ENCODE peak calls at places on chromosomes 3 and 15, in five cellular contexts. D, K, L, I and G are unnamed samples.

GRCh38 chr3:155230382-155230781 is 63.1 kb downstream of the STRIT1 start:
- DNase-seq in I (no peak), D (no peak), K (no peak), L (no peak), G (no peak)

GRCh38 chr15:74908635-74909034 is 2.0 kb upstream of the FAM219B start:
- DNase-seq in K (no peak), L (no peak), D (no peak), I (no peak), G (no peak)

GRCh38 chr3:196323723-196324122 is 5.7 kb upstream of the DYNLT2B start:
- DNase-seq in I (peak), K (no peak), D (no peak), L (no peak), G (no peak)

GRCh38 chr3:53196575-53197407 is 35.8 kb downstream of the PRKCD start:
- DNase-seq in D (peak), I (no peak), L (peak), K (no peak), G (no peak)

GRCh38 chr15:99333413-99333812 is 82.1 kb downstream of the LRRC28 start:
- DNase-seq in I (no peak), L (no peak), K (no peak), D (no peak), G (no peak)

GRCh38 chr15:88323468-88323867 is 66.9 kb upstream of the NTRK3 start:
- DNase-seq in L (no peak), I (no peak), K (no peak), D (peak), G (no peak)

GRCh38 chr3:174408310-174408709 is 450.8 kb upstream of the NAALADL2 start:
- DNase-seq in L (no peak), D (no peak), K (no peak), I (no peak), G (no peak)

GRCh38 chr3:82132210-82133069 is 371.0 kb upstream of the GBE1 start:
- DNase-seq in L (no peak), D (no peak), I (no peak), K (no peak), G (no peak)

GRCh38 chr3:124298951-124299350 is 307.0 kb upstream of the ROPN1 start:
- DNase-seq in L (peak), I (no peak), D (no peak), K (no peak), G (no peak)

GRCh38 chr15:85571780-85572179 is 191.4 kb downstream of the AKAP13 start:
- DNase-seq in L (no peak), D (no peak), K (no peak), I (no peak), G (no peak)

GRCh38 chr3:119918992-119919933 is 137.4 kb downstream of the NR1I2 start:
- DNase-seq in D (no peak), I (no peak), L (no peak), K (no peak), G (no peak)
- TF ChIP-seq CTCF in D (no peak), I (no peak), L (no peak), K (no peak), G (no peak)

GRCh38 chr3:150006774-150007173 is 36.1 kb upstream of the PFN2 start:
- DNase-seq in D (no peak), K (no peak), L (no peak), I (no peak), G (no peak)
- TF ChIP-seq CTCF in D (no peak), K (no peak), L (no peak), I (no peak), G (no peak)

GRCh38 chr15:70121656-70122297 is 24.1 kb upstream of the TLE3 start:
- DNase-seq in K (peak), D (no peak), I (no peak), L (no peak), G (no peak)
- TF ChIP-seq CTCF in K (no peak), D (no peak), I (no peak), L (peak), G (no peak)

DNA sequence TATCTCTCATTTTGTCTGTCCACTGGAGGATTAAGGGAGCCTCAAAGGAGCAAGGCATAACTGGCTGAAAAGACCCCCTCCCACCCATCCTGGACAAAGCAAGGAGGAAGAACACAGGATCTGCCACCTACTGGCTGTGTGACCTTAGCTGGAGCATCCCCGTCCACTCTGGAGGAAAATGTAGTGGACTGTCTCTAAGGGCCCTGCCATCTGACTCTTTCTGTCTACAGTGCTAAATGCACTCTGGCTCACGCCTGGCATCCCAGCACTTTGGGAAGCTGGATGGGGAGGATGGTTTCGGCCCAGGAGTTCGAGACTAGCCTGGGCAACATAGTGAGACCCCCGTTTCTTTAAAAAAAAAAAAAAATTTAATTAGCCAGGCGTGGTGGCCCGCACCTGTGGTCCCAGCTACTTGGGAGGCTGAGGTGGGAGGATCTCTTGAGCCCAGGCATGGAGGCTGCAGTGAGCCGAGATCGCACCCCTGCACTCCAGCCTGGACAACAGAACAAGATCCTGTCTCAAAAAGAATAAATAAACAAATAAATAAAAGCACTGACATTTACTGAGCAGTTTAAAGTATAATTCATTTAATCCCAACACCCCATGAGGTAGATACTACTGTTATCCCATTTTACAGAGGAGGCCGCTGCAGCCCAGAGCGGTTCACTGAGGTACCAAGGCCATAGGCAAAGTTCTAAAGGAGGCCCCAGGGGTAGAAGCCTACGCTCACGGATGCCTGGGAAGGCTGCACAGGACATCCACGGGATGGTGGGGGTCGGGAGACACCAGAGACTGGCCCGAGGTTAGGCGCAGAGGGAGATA is 1.1 kb downstream of the TBC1D2B start:
- DNase-seq in D (no peak), I (no peak), L (no peak), K (no peak), G (no peak)
- TF ChIP-seq CTCF in D (no peak), I (peak), L (no peak), K (no peak), G (no peak)

GRCh38 chr3:168113848-168114247 is 18.1 kb upstream of the GOLIM4 start:
- DNase-seq in D (no peak), L (no peak), I (no peak), K (no peak), G (no peak)
- TF ChIP-seq CTCF in D (no peak), L (no peak), I (no peak), K (no peak), G (no peak)

GRCh38 chr3:121878411-121878810 is 15.8 kb upstream of the SLC15A2 start:
- DNase-seq in I (no peak), K (no peak), L (no peak), D (no peak), G (no peak)

GRCh38 chr3:121885386-121885785 is 8.8 kb upstream of the SLC15A2 start:
- DNase-seq in I (no peak), D (no peak), L (no peak), K (no peak), G (no peak)

GRCh38 chr3:121883507-121883906 is 10.7 kb upstream of the SLC15A2 start:
- DNase-seq in K (no peak), L (no peak), D (no peak), I (no peak), G (no peak)
- TF ChIP-seq CTCF in K (peak), L (peak), D (no peak), I (peak), G (no peak)